ENCODE peak calls at places on chromosomes 13 and 19, in ten cellular contexts. J is heart left ventricle; W is BJ; B is IMR-90; U is epithelial cell of esophagus; T is CD8-positive, alpha-beta memory T cell; H is adrenal gland; F is spleen; M is neural progenitor cell; C is WERI-Rb-1. Q is an unnamed sample.

GRCh38 chr19:42122691-42123607 is 9.3 kb downstream of the POU2F2 start:
- DNase-seq in J (no peak), W (no peak), B (no peak), U (no peak), T (no peak), H (no peak), F (no peak), M (no peak), C (no peak), Q (no peak)

GRCh38 chr13:59413121-59413520 is 750.6 kb downstream of the DIAPH3 start:
- DNase-seq in J (no peak), W (no peak), B (no peak), U (no peak), T (no peak), H (no peak), F (no peak), M (no peak), C (no peak), Q (no peak)

GRCh38 chr13:22487932-22488331 is 692.8 kb upstream of the SGCG start:
- DNase-seq in J (no peak), W (no peak), B (no peak), U (no peak), T (no peak), H (no peak), F (no peak), M (no peak), C (no peak), Q (no peak)

GRCh38 chr13:51910508-51910907 is 48.7 kb downstream of the CCDC70 start:
- DNase-seq in J (no peak), W (no peak), B (no peak), U (no peak), T (no peak), H (no peak), F (no peak), M (no peak), C (no peak), Q (no peak)

GRCh38 chr19:2693492-2693891 is 9.0 kb downstream of the GNG7 start:
- DNase-seq in J (no peak), W (no peak), B (no peak), U (no peak), T (no peak), H (peak), F (peak), M (no peak), C (no peak), Q (no peak)

GRCh38 chr19:40576181-40576584 is 490 bp upstream of the SHKBP1 start:
- DNase-seq in J (no peak), W (no peak), B (no peak), U (no peak), T (no peak), H (no peak), F (peak), M (peak), C (no peak), Q (no peak)

GRCh38 chr13:47033216-47033615 is 136.4 kb upstream of the HTR2A start:
- DNase-seq in J (no peak), W (no peak), B (peak), U (peak), T (no peak), H (peak), F (no peak), M (no peak), C (no peak), Q (peak)

GRCh38 chr13:69565334-69565733 is 542.3 kb upstream of the ATXN8OS start:
- DNase-seq in J (no peak), W (no peak), B (no peak), U (peak), T (no peak), H (peak), F (no peak), M (peak), C (peak), Q (no peak)

GRCh38 chr19:13790354-13790753 is 4.9 kb upstream of the ZSWIM4 start:
- DNase-seq in J (no peak), W (no peak), B (no peak), U (no peak), T (peak), H (no peak), F (peak), M (no peak), C (no peak), Q (no peak)

GRCh38 chr19:811007-811434 is 10.7 kb downstream of the PLPPR3 start:
- DNase-seq in J (no peak), W (no peak), B (no peak), U (no peak), T (no peak), H (no peak), F (peak), M (no peak), C (no peak), Q (no peak)

GRCh38 chr19:33208904-33209843 is 15.0 kb downstream of the LRP3 start:
- DNase-seq in J (no peak), W (no peak), B (no peak), U (no peak), T (no peak), H (peak), F (no peak), M (no peak), C (no peak), Q (no peak)

GRCh38 chr13:38618336-38618735 is 68.5 kb upstream of the FREM2 start:
- DNase-seq in J (no peak), W (no peak), B (no peak), U (no peak), T (no peak), H (no peak), F (no peak), M (no peak), C (no peak), Q (no peak)

GRCh38 chr19:47158367-47158791 is 27.7 kb downstream of the SAE1 start:
- DNase-seq in J (peak), W (no peak), B (no peak), U (no peak), T (no peak), H (no peak), F (no peak), M (no peak), C (no peak), Q (no peak)

GRCh38 chr19:47161876-47162489 is 31.3 kb downstream of the SAE1 start:
- DNase-seq in J (no peak), W (no peak), B (peak), U (no peak), T (no peak), H (no peak), F (no peak), M (no peak), C (no peak), Q (no peak)

GRCh38 chr19:47156861-47157454 is 26.3 kb downstream of the SAE1 start:
- DNase-seq in J (no peak), W (no peak), B (no peak), U (no peak), T (no peak), H (no peak), F (no peak), M (no peak), C (no peak), Q (no peak)

GRCh38 chr19:47157455-47158321 is 27.1 kb downstream of the SAE1 start:
- DNase-seq in J (peak), W (no peak), B (peak), U (peak), T (peak), H (peak), F (peak), M (peak), C (no peak), Q (no peak)

DNA sequence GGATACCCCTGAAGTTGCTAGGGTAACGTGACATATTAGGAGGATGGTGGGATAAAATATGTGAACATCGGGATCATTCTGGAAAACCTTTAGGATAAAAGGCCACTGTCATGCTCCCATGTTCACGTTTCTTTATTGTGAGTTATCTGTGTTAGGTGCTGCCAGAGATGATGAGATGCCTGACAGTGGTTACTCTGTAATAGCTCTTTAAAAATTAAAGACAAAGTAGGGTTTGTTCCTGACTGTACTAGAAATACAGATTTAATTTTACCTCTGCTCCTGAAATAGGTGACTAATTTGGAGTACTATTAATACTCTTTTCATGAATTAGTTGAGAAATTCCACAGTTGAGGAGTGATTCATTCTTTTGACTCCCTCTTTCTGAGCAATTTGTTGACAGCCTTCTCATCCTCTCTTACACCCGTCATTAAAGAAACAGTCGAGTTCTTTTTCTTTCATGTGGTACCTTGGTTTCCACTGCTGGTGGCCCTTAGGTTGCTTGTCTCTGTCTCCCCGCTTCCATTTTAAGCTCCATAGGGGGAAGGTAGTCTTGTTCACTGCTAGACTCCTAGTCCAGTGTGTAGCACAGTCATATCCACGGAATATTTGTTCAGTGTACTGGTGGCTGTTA is 28.4 kb downstream of the SAE1 start:
- DNase-seq in J (no peak), W (no peak), B (peak), U (peak), T (no peak), H (no peak), F (no peak), M (no peak), C (no peak), Q (no peak)
- H3K4me3 ChIP-seq in J (no peak), W (no peak), B (no peak), U (no peak), T (peak), H (no peak), F (no peak), M (no peak), C (no peak), Q (no peak)

DNA sequence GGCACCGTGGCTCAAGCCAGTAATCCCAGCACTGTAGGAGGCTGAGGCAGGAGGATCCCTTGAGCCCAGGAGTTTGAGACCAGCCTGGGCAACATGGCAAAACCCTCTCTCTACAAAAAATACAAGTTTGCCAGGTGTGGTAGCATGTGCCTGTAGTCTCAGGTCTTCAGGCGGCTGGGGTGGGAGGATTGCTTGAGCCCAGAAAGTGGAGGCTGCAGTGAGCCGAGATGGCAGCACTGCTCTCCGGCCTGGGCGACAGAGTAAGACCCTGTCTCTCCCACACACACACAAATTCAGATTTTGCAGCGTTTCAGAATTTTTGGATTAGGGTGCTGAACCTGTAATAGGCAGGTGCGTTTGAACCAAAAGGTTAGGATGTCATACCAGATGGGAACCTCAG is 2.2 kb downstream of the RPS11 start:
- DNase-seq in J (no peak), W (no peak), B (no peak), U (no peak), T (no peak), H (no peak), F (no peak), M (no peak), C (no peak), Q (no peak)
- H3K4me3 ChIP-seq in J (no peak), W (no peak), B (no peak), U (no peak), T (peak), H (no peak), F (peak), M (no peak), C (no peak), Q (no peak)

DNA sequence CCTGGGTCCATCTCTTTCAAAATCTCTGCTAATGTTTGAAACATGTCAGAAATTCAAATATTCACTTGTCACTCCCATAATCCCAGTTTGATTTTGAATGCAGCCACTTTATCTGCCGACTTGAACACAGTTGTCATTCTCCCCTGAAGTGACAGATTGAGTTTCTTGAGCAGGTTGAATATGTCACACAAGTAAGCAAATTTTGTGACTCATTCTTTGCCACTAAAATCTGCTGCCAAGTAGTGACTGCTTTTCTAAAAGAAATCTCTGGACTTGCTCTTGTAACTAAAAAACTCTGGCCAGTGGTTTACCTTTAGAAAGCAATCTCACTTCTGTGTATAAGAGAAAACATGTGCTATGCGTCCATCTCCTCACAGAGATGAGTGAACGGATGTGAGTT is 357.1 kb downstream of the LMO7 start:
- DNase-seq in J (no peak), W (no peak), B (no peak), U (no peak), T (no peak), H (no peak), F (no peak), M (no peak), C (no peak), Q (no peak)
- H3K4me3 ChIP-seq in J (no peak), W (no peak), B (no peak), U (no peak), T (no peak), H (no peak), F (no peak), M (no peak), C (no peak), Q (no peak)

DNA sequence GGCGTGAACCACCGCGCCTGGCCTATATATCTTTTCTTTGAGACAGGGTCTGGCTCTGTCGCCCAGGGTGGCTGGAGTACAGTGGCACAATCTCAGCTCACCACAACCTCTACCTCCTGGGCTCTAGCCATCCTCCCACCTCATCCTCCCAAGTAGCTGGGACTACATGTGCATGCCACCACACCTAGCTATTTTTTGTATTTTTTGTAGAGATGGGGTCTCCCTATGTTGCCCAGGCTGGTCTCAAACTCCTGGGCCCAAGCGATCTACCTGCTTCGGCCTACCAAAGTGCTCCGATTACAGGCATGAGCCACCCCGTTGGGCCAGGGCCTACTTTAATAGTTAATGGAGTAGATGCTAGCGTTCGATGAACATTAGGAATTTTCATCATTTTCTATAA is 3.4 kb downstream of the TNPO2 start:
- DNase-seq in J (no peak), W (no peak), B (no peak), U (no peak), T (no peak), H (no peak), F (no peak), M (no peak), C (no peak), Q (no peak)
- H3K4me3 ChIP-seq in J (peak), W (peak), B (peak), U (peak), T (peak), H (no peak), F (no peak), M (peak), C (peak), Q (peak)

GRCh38 chr19:16193466-16193865 is 4.2 kb upstream of the AP1M1 start:
- DNase-seq in J (no peak), W (no peak), B (no peak), U (no peak), T (no peak), H (no peak), F (peak), M (no peak), C (no peak), Q (no peak)

GRCh38 chr19:16188521-16188920 is 3.3 kb downstream of the FAM32A start:
- DNase-seq in J (no peak), W (no peak), B (no peak), U (no peak), T (no peak), H (no peak), F (peak), M (no peak), C (no peak), Q (no peak)

GRCh38 chr19:16190198-16190597 is 5.0 kb downstream of the FAM32A start:
- DNase-seq in J (no peak), W (no peak), B (no peak), U (no peak), T (no peak), H (no peak), F (no peak), M (no peak), C (no peak), Q (no peak)

GRCh38 chr19:16190736-16191135 is 5.5 kb downstream of the FAM32A start:
- DNase-seq in J (no peak), W (no peak), B (no peak), U (no peak), T (no peak), H (no peak), F (peak), M (no peak), C (no peak), Q (no peak)

DNA sequence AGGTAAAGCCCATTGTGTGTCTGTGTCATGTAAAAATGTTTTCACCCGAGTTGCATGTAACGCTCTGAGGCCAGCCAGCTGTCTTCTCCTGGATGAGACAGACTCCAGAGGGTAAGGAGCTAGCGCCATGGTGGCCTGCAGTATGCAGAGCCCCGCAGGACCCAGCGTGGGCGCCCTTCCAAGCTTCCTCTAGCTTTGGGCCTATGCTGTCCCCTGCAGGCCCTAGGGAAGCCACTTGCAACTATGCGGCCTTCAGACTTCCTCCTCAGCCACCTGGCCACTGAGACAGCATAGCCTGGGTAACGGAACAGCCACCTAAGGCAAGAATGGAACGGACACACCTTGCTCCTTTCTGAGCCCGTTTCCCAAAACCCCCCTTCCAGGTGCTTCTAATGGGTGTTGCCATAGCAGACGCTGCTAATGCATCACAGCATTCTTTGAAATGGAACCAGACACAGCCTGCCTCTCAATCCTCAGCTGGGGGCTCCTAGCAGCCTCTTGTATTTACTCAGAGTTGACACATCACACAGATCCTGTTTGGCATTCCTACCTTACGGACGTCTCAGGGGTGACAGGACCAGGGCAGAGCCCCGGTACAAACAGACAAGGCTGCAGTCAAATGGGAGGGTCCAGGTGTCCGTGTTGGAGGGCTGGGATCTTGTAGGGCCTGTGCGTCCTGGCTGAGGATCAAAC is 6.2 kb downstream of the FAM32A start:
- DNase-seq in J (no peak), W (no peak), B (no peak), U (no peak), T (no peak), H (no peak), F (peak), M (no peak), C (no peak), Q (no peak)
- H3K4me3 ChIP-seq in J (no peak), W (no peak), B (no peak), U (no peak), T (no peak), H (no peak), F (no peak), M (no peak), C (no peak), Q (no peak)

GRCh38 chr13:87671031-87671823 is at the start of gene SLITRK5:
- DNase-seq in J (peak), W (no peak), B (peak), U (peak), T (peak), H (peak), F (peak), M (peak), C (peak), Q (peak)
- H3K4me3 ChIP-seq in J (peak), W (peak), B (peak), U (peak), T (no peak), H (no peak), F (peak), M (peak), C (peak), Q (peak)

GRCh38 chr19:15010497-15011255 is 31.0 kb upstream of the SLC1A6 start:
- DNase-seq in J (no peak), W (no peak), B (no peak), U (no peak), T (no peak), H (no peak), F (no peak), M (peak), C (no peak), Q (no peak)
- H3K4me3 ChIP-seq in J (no peak), W (no peak), B (no peak), U (no peak), T (no peak), H (no peak), F (no peak), M (peak), C (no peak), Q (no peak)

GRCh38 chr13:20721454-20722357 is 18.2 kb downstream of the IL17D start:
- DNase-seq in J (no peak), W (no peak), B (peak), U (peak), T (no peak), H (peak), F (peak), M (peak), C (no peak), Q (peak)
- H3K4me3 ChIP-seq in J (peak), W (peak), B (peak), U (peak), T (no peak), H (no peak), F (peak), M (peak), C (no peak), Q (peak)

Q was measured in skeletal muscle cell.